ENCODE peak calls at places on chromosomes 12 and 14, in four cellular contexts. G, M, J and O are unnamed samples.

GRCh38 chr12:131784909-131785762 is 43.1 kb upstream of the MMP17 start:
- DNase-seq in M (no peak), G (no peak), J (no peak), O (no peak)

GRCh38 chr12:19138551-19139344 is 9.2 kb downstream of the PLEKHA5 start:
- DNase-seq in J (no peak), G (no peak), M (no peak), O (no peak)

GRCh38 chr12:122641976-122642375 is 61.2 kb downstream of the HCAR2 start:
- DNase-seq in M (no peak), G (no peak), J (no peak), O (no peak)

GRCh38 chr14:35390577-35391387 is 13.8 kb downstream of the NFKBIA start:
- DNase-seq in J (no peak), M (no peak), G (no peak), O (no peak)

GRCh38 chr12:9319044-9319841 is 111.0 kb upstream of the PZP start:
- DNase-seq in J (no peak), G (no peak), M (peak), O (no peak)

GRCh38 chr14:104136472-104137296 is 1.7 kb upstream of the KIF26A start:
- DNase-seq in M (peak), J (no peak), G (no peak), O (no peak)

GRCh38 chr12:71469235-71469873 is 29.8 kb downstream of the LGR5 start:
- DNase-seq in G (no peak), M (no peak), J (peak), O (no peak)

GRCh38 chr12:49552014-49552413 is 13.2 kb downstream of the KCNH3 start:
- DNase-seq in M (peak), G (no peak), J (no peak), O (no peak)

GRCh38 chr12:57626929-57627445 is 6.0 kb downstream of the B4GALNT1 start:
- DNase-seq in M (no peak), J (no peak), G (no peak), O (no peak)

GRCh38 chr12:45989857-45990467 is 412 bp downstream of the SCAF11 start:
- DNase-seq in J (peak), M (peak), G (no peak), O (no peak)

GRCh38 chr12:50641566-50641965 is 122.3 kb upstream of the ATF1 start:
- DNase-seq in M (no peak), J (no peak), G (no peak), O (no peak)
- TF ChIP-seq JUND in M (no peak), J (no peak), G (no peak), O (no peak)

DNA sequence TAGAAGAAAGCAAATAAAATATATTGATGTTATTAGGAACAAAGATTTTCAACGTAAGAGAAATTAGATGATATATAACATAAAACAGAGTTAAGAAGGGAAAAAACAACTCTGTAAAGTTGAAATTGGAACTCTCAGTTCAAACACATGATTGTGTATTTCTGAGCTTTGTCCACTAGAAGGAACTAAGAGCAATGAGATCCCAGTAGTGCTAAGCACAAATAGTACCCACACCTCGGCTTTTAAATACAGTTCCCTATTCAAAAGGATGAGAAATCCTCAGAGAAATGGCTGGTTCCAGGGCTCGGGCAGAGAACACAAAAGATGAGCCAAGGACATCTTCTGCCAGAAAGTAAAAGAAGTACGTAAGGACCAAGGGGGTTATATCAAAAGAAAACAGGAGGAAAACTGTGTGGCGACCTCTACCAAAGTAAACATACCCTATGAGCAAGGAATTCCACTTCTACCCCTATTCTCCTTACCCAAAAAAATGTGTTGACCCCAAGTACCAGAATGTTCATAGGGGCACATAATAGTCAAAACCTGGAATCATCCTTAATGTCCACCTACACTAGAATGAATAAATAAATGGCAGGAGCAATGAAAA is 96.6 kb downstream of the SPTSSA start:
- DNase-seq in J (peak), M (no peak), G (no peak), O (no peak)
- TF ChIP-seq CTCF in J (peak), M (no peak), G (peak), O (no peak)

DNA sequence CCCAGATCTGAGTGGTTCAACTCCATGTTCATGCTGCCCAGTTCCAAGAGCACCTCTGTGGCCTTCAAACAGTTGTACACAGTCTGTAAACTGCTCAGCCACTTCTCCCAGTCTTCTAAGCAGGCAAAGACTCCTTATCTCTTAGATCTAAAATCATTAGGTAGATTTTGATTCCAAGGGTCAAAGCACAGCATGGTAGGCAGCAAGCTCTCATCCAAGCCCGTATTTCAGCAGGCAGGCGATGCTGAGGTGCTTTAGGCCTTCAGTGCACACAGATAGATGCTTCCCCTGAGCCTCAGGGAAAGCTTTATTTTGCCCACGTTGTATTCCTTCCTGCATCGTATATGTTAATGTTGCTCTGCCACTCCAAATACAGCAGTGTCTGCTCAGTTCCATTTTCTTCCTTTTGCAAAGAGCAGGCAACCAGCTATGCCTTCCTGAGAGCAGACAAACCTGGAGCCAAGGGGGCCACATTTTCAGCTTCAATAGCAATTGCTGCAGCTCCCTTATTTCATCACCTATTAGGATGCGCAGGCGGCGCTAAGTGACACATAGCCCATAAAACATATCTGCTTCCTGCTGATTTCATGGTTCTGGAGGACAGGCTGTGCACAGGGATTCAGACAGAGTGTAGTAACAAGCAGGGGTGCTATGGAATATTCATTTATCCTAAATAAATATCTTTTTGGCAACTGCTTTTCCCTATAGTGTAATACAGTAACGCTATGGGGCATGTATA is 67.5 kb downstream of the ETV6 start:
- DNase-seq in G (no peak), M (peak), J (no peak), O (no peak)
- TF ChIP-seq CHD2 in G (no peak), M (no peak), J (no peak), O (no peak)

DNA sequence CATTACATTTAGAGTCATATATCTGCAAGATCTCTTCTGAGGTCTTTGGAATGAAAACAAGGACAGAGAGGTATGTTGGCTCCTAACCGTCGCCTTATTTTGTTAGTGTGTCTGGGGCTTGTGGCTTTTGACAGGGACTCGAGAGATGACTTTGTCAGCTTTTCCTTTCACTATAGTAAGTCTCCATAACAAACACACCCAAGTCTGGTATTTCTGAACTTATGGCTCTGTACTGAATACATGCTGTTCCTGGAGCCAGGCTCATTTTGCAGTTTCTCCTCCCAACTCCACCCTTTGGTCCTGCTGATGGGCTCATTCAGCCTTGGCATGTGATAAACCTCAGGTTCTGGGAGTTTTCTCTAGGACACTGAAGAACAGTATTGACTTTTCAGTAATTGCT is 27.7 kb upstream of the TMED10 start:
- DNase-seq in G (no peak), J (no peak), M (no peak), O (no peak)
- TF ChIP-seq JUND in G (no peak), J (no peak), M (no peak), O (no peak)

GRCh38 chr12:68290126-68290525 is 36.7 kb upstream of the IL22 start:
- DNase-seq in G (no peak), J (no peak), M (no peak), O (peak)

GRCh38 chr12:68293347-68293746 is 38.8 kb downstream of the MDM1 start:
- DNase-seq in G (no peak), J (no peak), M (no peak), O (no peak)

GRCh38 chr12:68294246-68294645 is 37.9 kb downstream of the MDM1 start:
- DNase-seq in M (no peak), G (no peak), J (no peak), O (no peak)

GRCh38 chr12:68291396-68292036 is 38.1 kb upstream of the IL22 start:
- DNase-seq in G (no peak), J (no peak), M (no peak), O (no peak)

DNA sequence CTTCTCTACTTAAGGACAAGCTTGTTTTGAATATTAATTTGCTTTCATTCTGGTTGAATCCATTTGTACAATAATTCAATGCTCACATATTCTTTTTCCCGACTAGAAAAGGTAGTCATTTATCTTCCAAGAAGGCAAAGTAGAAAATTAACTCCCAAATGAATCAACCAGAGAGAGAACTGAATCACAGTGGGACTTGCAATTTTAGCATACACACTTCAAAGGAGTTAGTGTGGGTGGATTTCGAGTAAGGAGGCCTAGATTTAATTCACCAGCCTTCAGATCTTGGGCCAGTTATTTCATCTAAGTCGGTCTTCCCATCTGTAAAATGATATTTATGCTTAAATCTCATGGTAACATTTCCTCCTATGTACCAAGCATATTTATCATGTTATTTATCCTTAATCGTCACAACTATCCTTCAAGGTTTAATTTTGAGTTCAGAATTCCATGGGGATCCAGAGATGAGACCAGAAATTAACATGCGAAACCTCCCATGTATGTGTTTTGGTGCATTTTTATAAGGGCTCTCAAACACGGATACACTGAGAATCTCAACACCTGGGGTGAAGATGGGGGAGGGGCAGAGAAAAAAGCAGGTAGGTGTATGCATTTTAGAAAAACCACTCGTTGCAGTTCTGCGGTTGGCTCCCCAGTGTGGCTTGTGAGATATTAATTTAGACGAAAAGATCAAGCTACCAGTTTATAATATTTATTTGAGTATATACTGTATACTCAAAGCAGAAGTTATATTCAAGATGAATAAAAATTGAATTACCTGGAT is 38.9 kb upstream of the IL22 start:
- DNase-seq in G (no peak), J (no peak), M (no peak), O (no peak)
- TF ChIP-seq CTCF in G (no peak), J (no peak), M (no peak), O (no peak)

GRCh38 chr14:56633544-56633943 is 53.9 kb downstream of the TMEM260 start:
- DNase-seq in M (no peak), J (no peak), G (no peak), O (no peak)

GRCh38 chr14:56632192-56632591 is 52.6 kb downstream of the TMEM260 start:
- DNase-seq in G (no peak), J (no peak), M (no peak), O (no peak)

GRCh38 chr14:56635041-56635440 is 55.4 kb downstream of the TMEM260 start:
- DNase-seq in G (no peak), J (no peak), M (no peak), O (no peak)

GRCh38 chr14:56630707-56631106 is 51.1 kb downstream of the TMEM260 start:
- DNase-seq in J (no peak), G (no peak), M (no peak), O (no peak)
- TF ChIP-seq CHD2 in J (no peak), G (no peak), M (no peak), O (no peak)